ENCODE peak calls at places on chromosomes 16 and 17, in four cellular contexts. S is H9; E is body of pancreas; Z is naive thymus-derived CD4-positive, alpha-beta T cell. Y is an unnamed sample.

GRCh38 chr16:19135896-19136438 is 22.2 kb downstream of the ITPRIPL2 start:
- DNase-seq in S (no peak), E (no peak), Z (no peak), Y (no peak)

GRCh38 chr17:4175921-4176802 is 33.2 kb downstream of the CYB5D2 start:
- DNase-seq in S (no peak), E (no peak), Z (peak; percentile 63), Y (no peak)

GRCh38 chr17:13140750-13141149 is 122.9 kb upstream of the ELAC2 start:
- DNase-seq in S (peak; percentile 81), E (no peak), Z (no peak), Y (no peak)

GRCh38 chr16:84286568-84287220 is 8.0 kb upstream of the WFDC1 start:
- DNase-seq in S (no peak), E (peak; percentile 7), Z (no peak), Y (no peak)

GRCh38 chr17:63102034-63102433 is 136.0 kb downstream of the TANC2 start:
- DNase-seq in S (no peak), E (no peak), Z (no peak), Y (no peak)

GRCh38 chr17:13704333-13704732 is 102.6 kb upstream of the HS3ST3A1 start:
- DNase-seq in S (no peak), E (no peak), Z (no peak), Y (no peak)

GRCh38 chr17:12730931-12731521 is 58.3 kb upstream of the ARHGAP44 start:
- DNase-seq in S (peak; percentile 89), E (peak; percentile 91), Z (no peak), Y (no peak)

GRCh38 chr16:49019826-49020401 is 261.7 kb downstream of the CBLN1 start:
- DNase-seq in S (no peak), E (peak; percentile 27), Z (no peak), Y (no peak)

GRCh38 chr16:57257455-57258070 is 12.5 kb downstream of the ARL2BP start:
- DNase-seq in S (no peak), E (no peak), Z (no peak), Y (no peak)

GRCh38 chr16:14369734-14370598 is 260.1 kb downstream of the PARN start:
- DNase-seq in S (no peak), E (no peak), Z (no peak), Y (no peak)

GRCh38 chr17:63954402-63955063 is 18.2 kb downstream of the SCN4A start:
- DNase-seq in S (no peak), E (no peak), Z (peak; percentile 43), Y (no peak)

GRCh38 chr17:82560802-82561428 is 41.4 kb downstream of the FOXK2 start:
- DNase-seq in S (no peak), E (no peak), Z (no peak), Y (no peak)

DNA sequence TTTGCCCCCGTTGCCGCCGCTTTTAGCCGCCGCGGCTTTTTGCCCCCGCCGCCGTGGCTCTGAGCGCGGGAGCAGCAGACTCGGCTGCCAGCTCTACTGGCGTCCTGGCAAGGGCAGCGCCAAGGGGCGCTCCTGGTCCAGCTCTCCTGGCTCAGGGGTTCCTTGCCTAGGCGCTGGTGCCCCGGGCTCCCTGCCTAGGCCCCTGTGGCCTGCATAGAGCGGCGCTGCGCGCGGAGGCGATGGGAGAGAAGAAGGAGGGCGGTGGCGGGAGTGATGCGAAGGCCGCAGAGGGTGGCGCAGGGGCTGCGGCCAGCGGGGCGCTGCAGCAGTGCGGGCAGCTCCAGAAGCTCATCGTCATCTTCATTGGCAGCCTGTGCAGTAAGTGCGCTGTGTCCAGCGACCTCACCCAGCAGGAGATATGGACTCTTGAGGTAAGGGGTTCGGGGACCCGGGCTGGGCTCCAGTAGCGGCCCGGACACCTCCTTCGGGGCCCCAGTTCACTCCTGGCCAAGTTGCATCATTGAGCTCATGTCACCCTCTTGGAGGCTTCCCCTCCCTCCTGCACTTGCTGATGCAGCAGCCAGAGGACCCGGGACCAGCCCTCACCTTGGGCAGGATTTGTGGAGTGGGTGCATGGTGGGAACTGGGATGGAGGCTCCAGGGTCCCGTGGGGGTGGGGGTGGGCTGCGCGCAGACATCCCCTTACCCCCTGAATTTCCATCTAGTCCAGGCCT is 1344.4 kb downstream of the TP53TG3F start:
- DNase-seq in S (no peak), E (no peak), Z (no peak), Y (no peak)
- H3K9me3 ChIP-seq in S (peaks cover 13% of the 10 kb centered on the region), E (no peaks in the 10 kb centered on the region), Z (no peaks in the 10 kb centered on the region), Y (no peaks in the 10 kb centered on the region)

GRCh38 chr17:52982331-52982730 is 823.8 kb upstream of the CA10 start:
- DNase-seq in S (no peak), E (no peak), Z (no peak), Y (no peak)
- H3K9me3 ChIP-seq in S (no peaks in the 10 kb centered on the region), E (no peaks in the 10 kb centered on the region), Z (no peaks in the 10 kb centered on the region), Y (no peaks in the 10 kb centered on the region)

DNA sequence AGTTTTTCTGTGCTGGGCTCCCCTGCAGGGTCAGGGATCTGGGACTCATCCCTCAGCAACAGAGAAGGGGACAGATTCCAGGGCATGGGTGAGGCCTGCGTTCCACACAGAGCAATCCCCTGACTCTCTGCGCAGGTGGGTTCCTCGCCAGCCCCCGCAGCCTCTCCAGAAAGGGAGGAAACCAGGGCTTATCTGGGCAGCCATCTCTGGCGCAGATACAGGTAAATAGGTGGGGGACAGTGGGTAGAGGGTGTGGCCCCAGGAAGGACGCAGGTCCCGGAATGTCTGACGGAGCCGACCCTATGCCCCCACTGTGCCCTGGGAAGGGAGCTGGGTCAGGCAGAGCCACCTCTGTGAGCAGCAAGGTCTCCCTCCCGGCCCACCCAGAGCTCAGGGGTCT is 23.2 kb downstream of the PIEZO1 start:
- DNase-seq in S (no peak), E (no peak), Z (no peak), Y (no peak)
- H3K9me3 ChIP-seq in S (no peaks in the 10 kb centered on the region), E (no peaks in the 10 kb centered on the region), Z (no peaks in the 10 kb centered on the region), Y (no peaks in the 10 kb centered on the region)

DNA sequence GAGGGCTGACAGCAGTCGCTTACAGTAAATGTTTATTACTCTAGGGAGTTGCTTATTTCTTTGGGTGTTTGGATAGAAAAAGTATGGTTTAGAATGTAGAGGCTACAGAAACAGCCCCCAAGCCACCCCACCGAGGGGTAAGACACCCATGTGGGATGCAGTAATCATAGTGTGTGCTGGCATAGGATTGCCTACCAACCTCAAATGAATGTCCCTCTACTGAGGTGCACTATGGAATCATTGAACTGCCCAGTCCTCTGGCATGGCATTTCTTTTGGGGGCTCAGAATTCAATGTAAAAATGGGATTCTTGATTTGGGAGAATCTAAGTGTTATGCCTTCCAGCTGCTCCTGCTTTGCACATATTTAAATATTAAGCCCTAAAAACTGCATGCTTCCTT is 46.8 kb downstream of the ZNF267 start:
- DNase-seq in S (no peak), E (no peak), Z (no peak), Y (no peak)
- H3K9me3 ChIP-seq in S (peaks cover 83% of the 10 kb centered on the region), E (no peaks in the 10 kb centered on the region), Z (peaks cover 36% of the 10 kb centered on the region), Y (peaks cover 61% of the 10 kb centered on the region)

DNA sequence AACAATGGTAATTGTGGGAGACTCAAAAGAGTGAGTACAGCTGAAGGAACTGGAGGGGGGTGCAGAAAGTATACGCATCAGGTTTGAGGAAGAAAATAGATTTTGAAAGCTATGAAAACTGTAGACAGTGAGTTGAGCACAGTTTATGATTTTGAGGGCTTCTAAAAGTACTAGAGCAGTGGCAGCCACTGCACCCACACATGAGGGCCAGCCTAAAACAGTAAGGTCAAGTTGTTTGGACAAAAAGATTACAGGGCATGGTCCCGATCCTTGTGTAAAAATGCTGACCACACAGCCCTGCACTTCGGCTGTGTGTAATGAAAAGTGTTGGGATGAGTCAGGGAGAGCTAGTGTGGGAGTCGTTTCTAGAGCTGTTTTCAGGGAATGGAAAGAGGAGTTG is 2282.1 kb downstream of the TP53TG3F start:
- DNase-seq in S (no peak), E (no peak), Z (no peak), Y (no peak)
- H3K9me3 ChIP-seq in S (peaks cover 100% of the 10 kb centered on the region), E (no peaks in the 10 kb centered on the region), Z (no peaks in the 10 kb centered on the region), Y (peaks cover 11% of the 10 kb centered on the region)

GRCh38 chr16:86732621-86733297 is 154.4 kb downstream of the FOXL1 start:
- DNase-seq in S (peak; percentile 74), E (no peak), Z (no peak), Y (no peak)
- H3K9me3 ChIP-seq in S (no peaks in the 10 kb centered on the region), E (no peaks in the 10 kb centered on the region), Z (no peaks in the 10 kb centered on the region), Y (no peaks in the 10 kb centered on the region)

GRCh38 chr16:60905806-60906205 is 1130.4 kb downstream of the CDH8 start:
- DNase-seq in S (no peak), E (no peak), Z (no peak), Y (no peak)
- H3K9me3 ChIP-seq in S (no peaks in the 10 kb centered on the region), E (no peaks in the 10 kb centered on the region), Z (no peaks in the 10 kb centered on the region), Y (no peaks in the 10 kb centered on the region)

DNA sequence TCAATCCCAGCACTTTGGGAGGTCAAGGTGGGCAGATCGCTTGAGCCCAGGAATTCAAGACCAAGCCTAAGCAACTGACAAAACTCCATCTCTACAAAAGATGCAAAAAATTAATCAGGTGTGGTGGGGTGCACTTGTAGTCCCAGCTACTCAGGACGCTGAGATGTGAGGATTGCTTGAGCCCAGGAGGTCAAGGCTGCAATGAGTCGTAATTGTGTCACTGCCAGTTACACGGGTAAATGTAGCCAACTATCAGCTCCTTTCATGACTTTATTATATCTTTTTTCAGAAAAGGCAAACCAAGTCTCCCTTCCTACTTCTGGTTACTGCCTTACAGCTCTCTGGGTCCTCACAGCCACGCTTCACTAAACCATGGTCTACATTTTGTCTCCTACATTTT is 4.0 kb downstream of the SDF2 start:
- DNase-seq in S (no peak), E (no peak), Z (no peak), Y (no peak)
- H3K9me3 ChIP-seq in S (no peaks in the 10 kb centered on the region), E (no peaks in the 10 kb centered on the region), Z (no peaks in the 10 kb centered on the region), Y (no peaks in the 10 kb centered on the region)

DNA sequence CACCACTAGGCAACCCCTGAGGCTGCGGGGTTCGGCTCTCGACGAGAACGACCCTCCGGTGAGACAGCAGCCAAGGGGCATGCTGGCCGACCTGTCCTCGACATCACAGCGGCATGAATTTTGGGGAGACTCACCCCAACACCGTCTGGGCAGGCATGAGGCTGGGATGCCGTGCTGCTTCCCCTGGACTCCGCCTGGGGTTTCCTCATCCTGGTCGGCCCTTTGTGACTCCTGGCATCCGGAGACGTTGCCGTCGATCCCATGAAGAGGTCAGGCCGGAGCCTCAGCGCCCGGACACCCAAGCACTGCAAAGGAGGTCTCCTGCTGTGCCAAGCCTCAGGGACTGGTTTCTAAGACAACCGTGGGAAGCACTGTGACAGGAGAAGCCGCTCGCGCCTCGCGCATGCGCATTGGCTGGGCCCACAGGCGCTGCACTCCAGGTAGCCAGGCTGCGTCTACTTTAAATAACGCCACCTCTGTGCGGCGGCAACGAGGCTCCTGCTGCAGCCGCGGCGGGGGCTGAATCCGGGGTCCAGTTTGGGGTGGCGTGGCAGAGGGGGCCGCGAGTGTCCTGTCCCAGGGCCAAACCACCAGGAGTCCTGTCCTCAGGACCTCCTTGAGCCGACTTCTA is 13.8 kb upstream of the KCNJ18 start:
- DNase-seq in S (no peak), E (peak; percentile 54), Z (no peak), Y (no peak)
- H3K9me3 ChIP-seq in S (peaks cover 64% of the 10 kb centered on the region), E (no peaks in the 10 kb centered on the region), Z (no peaks in the 10 kb centered on the region), Y (no peaks in the 10 kb centered on the region)

DNA sequence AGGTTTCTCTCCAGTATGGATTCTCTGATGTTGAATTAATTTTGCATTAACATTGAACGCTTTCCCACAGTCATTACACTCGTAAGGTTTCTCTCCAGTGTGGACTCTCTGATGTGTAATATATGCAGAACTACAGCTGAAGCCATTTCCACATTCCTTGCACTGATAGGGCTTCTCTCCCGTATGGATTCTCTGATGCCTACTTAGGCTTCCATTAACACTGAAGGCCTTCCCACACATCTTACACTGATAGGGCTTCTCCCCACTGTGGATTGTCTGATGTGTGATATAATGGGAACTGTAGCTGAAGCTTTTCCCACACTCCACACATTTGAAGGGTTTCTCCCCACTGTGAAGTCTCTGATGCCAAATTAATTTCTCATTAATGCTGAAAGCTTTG is 7.2 kb upstream of the TLE7 start:
- DNase-seq in S (no peak), E (no peak), Z (no peak), Y (no peak)
- H3K9me3 ChIP-seq in S (peaks cover 52% of the 10 kb centered on the region), E (no peaks in the 10 kb centered on the region), Z (peaks cover 22% of the 10 kb centered on the region), Y (peaks cover 26% of the 10 kb centered on the region)

Y was measured in T-helper 17 cell.